ENCODE peak calls at places on chromosomes 5 and 9, in eight cellular contexts. D, W, E, Y, F, I, Z and P are unnamed samples.

GRCh38 chr5:139133237-139133636 is 64.9 kb downstream of the SIL1 start:
- DNase-seq in D (no peak), W (no peak), E (no peak), Y (no peak), F (no peak), I (no peak), Z (no peak), P (no peak)

GRCh38 chr9:97545507-97545906 is 44.0 kb downstream of the TMOD1 start:
- DNase-seq in D (no peak), W (no peak), E (no peak), Y (no peak), F (no peak), I (no peak), Z (no peak), P (no peak)

GRCh38 chr9:130901498-130902203 is 5.0 kb upstream of the QRFP start:
- DNase-seq in D (no peak), W (no peak), E (no peak), Y (no peak), F (no peak), I (no peak), Z (no peak), P (no peak)

GRCh38 chr9:88197016-88197415 is 58.7 kb upstream of the SPATA31C2 start:
- DNase-seq in D (peak), W (no peak), E (no peak), Y (peak), F (no peak), I (no peak), Z (no peak), P (no peak)

GRCh38 chr5:66143473-66144073 is 527 bp upstream of the SREK1 start:
- DNase-seq in D (no peak), W (no peak), E (no peak), Y (no peak), F (no peak), I (no peak), Z (no peak), P (no peak)

GRCh38 chr5:179118756-179119414 is 58.7 kb downstream of the ZNF354C start:
- DNase-seq in D (no peak), W (no peak), E (peak), Y (no peak), F (no peak), I (no peak), Z (no peak), P (no peak)

GRCh38 chr9:6415266-6415665 is 2.3 kb downstream of the UHRF2 start:
- DNase-seq in D (no peak), W (no peak), E (no peak), Y (no peak), F (no peak), I (no peak), Z (no peak), P (no peak)

GRCh38 chr9:121246821-121247511 is 21.0 kb upstream of the GSN start:
- DNase-seq in D (peak), W (no peak), E (no peak), Y (no peak), F (no peak), I (no peak), Z (no peak), P (no peak)

GRCh38 chr5:1118231-1118698 is 6.4 kb upstream of the SLC12A7 start:
- DNase-seq in D (peak), W (no peak), E (peak), Y (no peak), F (no peak), I (no peak), Z (no peak), P (no peak)

GRCh38 chr9:105421864-105422263 is 26.0 kb upstream of the FSD1L start:
- DNase-seq in D (no peak), W (no peak), E (no peak), Y (no peak), F (no peak), I (no peak), Z (no peak), P (no peak)

GRCh38 chr5:15774632-15775031 is 274.7 kb downstream of the FBXL7 start:
- DNase-seq in D (no peak), W (no peak), E (no peak), Y (no peak), F (no peak), I (no peak), Z (no peak), P (no peak)

GRCh38 chr5:179599100-179599499 is 24.4 kb downstream of the HNRNPH1 start:
- DNase-seq in D (no peak), W (no peak), E (no peak), Y (no peak), F (no peak), I (no peak), Z (no peak), P (no peak)

GRCh38 chr5:28110756-28111155 is 1072.4 kb upstream of the CDH9 start:
- DNase-seq in D (no peak), W (no peak), E (no peak), Y (no peak), F (no peak), I (no peak), Z (no peak), P (no peak)

GRCh38 chr9:132597073-132597775 is 14.8 kb downstream of the BARHL1 start:
- DNase-seq in D (no peak), W (no peak), E (no peak), Y (no peak), F (no peak), I (no peak), Z (no peak), P (peak)

GRCh38 chr9:125003332-125003731 is 62.4 kb upstream of the GOLGA1 start:
- DNase-seq in D (no peak), W (no peak), E (no peak), Y (no peak), F (no peak), I (no peak), Z (no peak), P (no peak)

GRCh38 chr9:105860526-105860925 is 166.2 kb downstream of the TMEM38B start:
- DNase-seq in D (no peak), W (no peak), E (no peak), Y (no peak), F (no peak), I (no peak), Z (no peak), P (no peak)

GRCh38 chr5:173789031-173789920 is 98.9 kb upstream of the CPEB4 start:
- DNase-seq in D (peak), W (peak), E (no peak), Y (no peak), F (peak), I (peak), Z (no peak), P (no peak)

GRCh38 chr9:131851414-131851813 is 111.5 kb upstream of the RAPGEF1 start:
- DNase-seq in D (no peak), W (no peak), E (no peak), Y (no peak), F (no peak), I (no peak), Z (no peak), P (no peak)

GRCh38 chr9:83023151-83023550 is 39.8 kb downstream of the RASEF start:
- DNase-seq in D (no peak), W (no peak), E (no peak), Y (no peak), F (no peak), I (no peak), Z (no peak), P (no peak)

GRCh38 chr5:123120197-123120596 is 31.2 kb downstream of the PRDM6 start:
- DNase-seq in D (no peak), W (no peak), E (no peak), Y (no peak), F (peak), I (no peak), Z (peak), P (no peak)

GRCh38 chr5:128123936-128124335 is 40.4 kb downstream of the SLC12A2 start:
- DNase-seq in D (no peak), W (no peak), E (no peak), Y (no peak), F (no peak), I (no peak), Z (no peak), P (no peak)

GRCh38 chr5:175887463-175887862 is 16.1 kb downstream of the CPLX2 start:
- DNase-seq in D (no peak), W (no peak), E (no peak), Y (no peak), F (no peak), I (no peak), Z (no peak), P (no peak)

GRCh38 chr5:88109806-88110205 is 158.8 kb downstream of the TMEM161B start:
- DNase-seq in D (peak), W (no peak), E (no peak), Y (no peak), F (no peak), I (no peak), Z (no peak), P (no peak)

GRCh38 chr9:76999261-76999660 is 20.2 kb upstream of the FOXB2 start:
- DNase-seq in D (no peak), W (no peak), E (no peak), Y (no peak), F (no peak), I (no peak), Z (no peak), P (no peak)

GRCh38 chr5:169832236-169832635 is 148.1 kb downstream of the INSYN2B start:
- DNase-seq in D (no peak), W (no peak), E (no peak), Y (no peak), F (no peak), I (no peak), Z (no peak), P (no peak)

GRCh38 chr5:141841376-141841775 is 36.8 kb downstream of the PCDH1 start:
- DNase-seq in D (no peak), W (no peak), E (no peak), Y (peak), F (no peak), I (peak), Z (no peak), P (peak)

GRCh38 chr5:95892784-95893354 is 68.8 kb downstream of the ELL2 start:
- DNase-seq in D (no peak), W (no peak), E (no peak), Y (peak), F (peak), I (peak), Z (peak), P (peak)

GRCh38 chr9:133056533-133056932 is 5.2 kb upstream of the CEL start:
- DNase-seq in D (no peak), W (no peak), E (no peak), Y (peak), F (no peak), I (no peak), Z (no peak), P (no peak)

GRCh38 chr5:172114875-172115422 is 73.1 kb downstream of the STK10 start:
- DNase-seq in D (no peak), W (no peak), E (no peak), Y (peak), F (no peak), I (peak), Z (no peak), P (peak)

GRCh38 chr9:113712053-113712452 is 164.1 kb upstream of the ZNF618 start:
- DNase-seq in D (peak), W (no peak), E (no peak), Y (peak), F (no peak), I (peak), Z (peak), P (no peak)

GRCh38 chr9:71719585-71719984 is 48.7 kb downstream of the CEMIP2 start:
- DNase-seq in D (peak), W (no peak), E (no peak), Y (no peak), F (no peak), I (no peak), Z (no peak), P (peak)

GRCh38 chr5:39494099-39494498 is 69.3 kb upstream of the DAB2 start:
- DNase-seq in D (peak), W (no peak), E (no peak), Y (no peak), F (no peak), I (no peak), Z (no peak), P (no peak)

GRCh38 chr5:136182618-136183017 is 10.3 kb downstream of the SMIM32 start:
- DNase-seq in D (peak), W (no peak), E (no peak), Y (no peak), F (no peak), I (no peak), Z (no peak), P (no peak)

GRCh38 chr5:945691-946541 is 53.2 kb downstream of the TRIP13 start:
- DNase-seq in D (no peak), W (no peak), E (no peak), Y (no peak), F (no peak), I (no peak), Z (no peak), P (no peak)

GRCh38 chr5:11854926-11855325 is 49.3 kb downstream of the CTNND2 start:
- DNase-seq in D (no peak), W (no peak), E (no peak), Y (no peak), F (no peak), I (no peak), Z (no peak), P (no peak)

DNA sequence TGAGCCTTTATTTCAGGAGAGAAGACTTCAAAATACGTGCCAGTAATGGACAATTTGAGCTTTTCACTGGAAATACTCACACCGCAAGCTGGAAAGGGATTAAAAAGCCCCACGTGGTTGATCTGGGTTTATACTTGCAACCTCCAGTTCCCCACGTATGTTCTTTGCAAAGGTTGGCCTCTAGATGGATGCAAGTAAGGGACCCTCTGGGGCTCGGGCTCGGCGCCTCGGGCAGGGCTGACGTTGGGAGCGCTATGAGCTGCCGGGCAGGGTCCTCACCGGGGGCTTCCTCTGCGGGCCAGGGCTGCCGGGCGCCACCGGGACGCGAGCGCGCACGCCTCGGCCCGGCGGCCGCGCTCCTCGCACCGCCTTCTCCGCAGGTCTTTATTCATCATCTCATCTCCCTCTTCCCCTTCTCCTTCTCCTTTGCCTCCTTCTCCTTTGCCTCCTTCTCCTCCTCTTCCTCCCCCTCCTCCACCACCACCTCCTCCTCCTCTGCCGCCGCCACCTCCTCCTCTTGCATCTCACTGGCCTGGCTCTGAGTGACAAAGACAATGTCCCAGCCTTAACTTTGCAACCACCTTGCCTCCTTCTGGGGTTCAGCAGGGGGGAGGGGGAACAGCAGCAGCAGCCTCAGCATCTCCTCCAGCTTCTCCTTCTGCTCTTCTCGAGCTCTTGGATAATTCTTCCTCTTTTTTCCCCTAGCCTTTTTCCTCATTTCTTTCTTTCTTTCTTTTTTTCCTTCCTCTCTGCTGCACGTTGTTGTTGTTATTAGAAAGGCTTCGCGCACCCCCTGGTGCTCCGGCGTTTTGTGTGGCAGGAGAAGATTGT is 636 bp upstream of the ZNF462 start:
- DNase-seq in D (peak), W (peak), E (peak), Y (peak), F (no peak), I (no peak), Z (peak), P (no peak)
- TF ChIP-seq POLR2A in D (no peak), W (no peak), E (no peak), Y (no peak), F (no peak), I (no peak), Z (no peak), P (no peak)

DNA sequence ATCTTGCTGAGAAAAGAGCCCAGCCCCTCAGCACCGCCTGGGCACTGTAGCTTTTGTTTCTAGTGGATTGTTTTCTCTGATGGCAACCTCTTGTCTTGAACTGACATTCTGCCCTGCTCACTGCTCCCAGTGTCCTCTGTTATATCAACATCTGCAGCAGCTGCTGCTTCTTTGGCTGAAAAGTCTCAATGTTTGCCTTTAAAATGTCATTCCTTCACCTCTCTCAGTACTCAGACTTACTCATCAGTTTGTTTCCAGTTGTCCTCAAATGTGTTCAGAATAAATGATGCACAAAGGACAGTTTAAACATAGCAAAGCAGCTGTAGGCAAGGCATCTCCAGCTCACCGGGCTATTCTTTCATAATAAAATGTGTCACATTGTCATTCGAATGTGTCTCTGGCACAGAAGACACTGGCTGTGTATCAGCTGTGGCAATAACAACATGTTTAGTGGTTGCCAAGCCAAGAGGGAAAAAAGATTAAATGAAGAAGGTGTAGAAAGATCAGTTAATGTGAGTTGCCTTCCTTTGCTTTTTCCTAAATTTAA is 590.9 kb upstream of the ZNF608 start:
- DNase-seq in D (peak), W (no peak), E (no peak), Y (no peak), F (no peak), I (no peak), Z (no peak), P (no peak)
- TF ChIP-seq POLR2A in D (no peak), W (no peak), E (no peak), Y (no peak), F (no peak), I (no peak), Z (no peak), P (no peak)

GRCh38 chr9:19995619-19996018 is 206.8 kb upstream of the SLC24A2 start:
- DNase-seq in D (no peak), W (no peak), E (no peak), Y (no peak), F (no peak), I (no peak), Z (no peak), P (no peak)

GRCh38 chr9:19999491-20000057 is 210.7 kb upstream of the SLC24A2 start:
- DNase-seq in D (peak), W (no peak), E (no peak), Y (no peak), F (peak), I (no peak), Z (no peak), P (no peak)

GRCh38 chr9:20001058-20001457 is 212.2 kb upstream of the SLC24A2 start:
- DNase-seq in D (no peak), W (no peak), E (no peak), Y (no peak), F (no peak), I (no peak), Z (no peak), P (no peak)

GRCh38 chr9:19998153-19998552 is 209.3 kb upstream of the SLC24A2 start:
- DNase-seq in D (peak), W (no peak), E (no peak), Y (no peak), F (peak), I (no peak), Z (peak), P (no peak)

DNA sequence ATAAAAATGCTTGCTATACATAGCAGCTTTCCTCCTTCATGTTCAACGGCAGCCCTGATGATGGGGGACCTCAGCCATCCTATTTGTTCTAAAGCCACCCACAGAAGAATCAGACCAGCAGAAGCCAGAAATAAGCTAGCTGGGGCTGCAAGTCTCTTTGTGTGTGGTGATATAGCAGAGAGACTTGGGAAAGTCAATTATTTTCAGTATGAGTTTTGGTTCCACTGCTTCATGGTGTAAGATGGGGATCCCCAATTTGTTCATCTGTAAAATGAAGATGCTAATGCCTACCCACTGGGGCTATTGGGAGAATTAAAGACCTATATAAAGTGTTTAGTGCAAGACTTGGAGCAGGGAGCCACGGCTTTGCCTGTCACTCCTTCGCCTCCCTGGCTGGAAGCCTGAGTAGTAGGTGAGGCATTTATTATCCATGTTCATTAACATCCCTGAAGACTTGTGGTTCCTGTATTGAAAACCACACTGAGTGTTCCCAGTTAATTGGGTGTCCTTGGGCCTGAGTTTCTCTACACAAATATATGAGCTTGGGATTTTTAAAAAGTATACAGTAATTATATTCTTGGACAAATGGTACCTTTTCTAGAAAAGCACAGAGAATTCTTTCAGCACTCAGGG is 210.1 kb upstream of the SLC24A2 start:
- DNase-seq in D (no peak), W (no peak), E (no peak), Y (no peak), F (no peak), I (no peak), Z (no peak), P (no peak)
- TF ChIP-seq POLR2A in D (no peak), W (no peak), E (no peak), Y (no peak), F (no peak), I (no peak), Z (no peak), P (no peak)

GRCh38 chr9:134785325-134786108 is 95.1 kb upstream of the FCN2 start:
- DNase-seq in D (no peak), W (no peak), E (no peak), Y (no peak), F (no peak), I (no peak), Z (no peak), P (no peak)

GRCh38 chr9:134784612-134785305 is 95.9 kb upstream of the FCN2 start:
- DNase-seq in D (no peak), W (no peak), E (no peak), Y (no peak), F (no peak), I (no peak), Z (no peak), P (no peak)

GRCh38 chr9:134781895-134782294 is 98.7 kb upstream of the FCN2 start:
- DNase-seq in D (no peak), W (no peak), E (no peak), Y (no peak), F (no peak), I (no peak), Z (no peak), P (no peak)

GRCh38 chr9:134783699-134784039 is 96.9 kb upstream of the FCN2 start:
- DNase-seq in D (no peak), W (peak), E (no peak), Y (no peak), F (no peak), I (no peak), Z (no peak), P (peak)

DNA sequence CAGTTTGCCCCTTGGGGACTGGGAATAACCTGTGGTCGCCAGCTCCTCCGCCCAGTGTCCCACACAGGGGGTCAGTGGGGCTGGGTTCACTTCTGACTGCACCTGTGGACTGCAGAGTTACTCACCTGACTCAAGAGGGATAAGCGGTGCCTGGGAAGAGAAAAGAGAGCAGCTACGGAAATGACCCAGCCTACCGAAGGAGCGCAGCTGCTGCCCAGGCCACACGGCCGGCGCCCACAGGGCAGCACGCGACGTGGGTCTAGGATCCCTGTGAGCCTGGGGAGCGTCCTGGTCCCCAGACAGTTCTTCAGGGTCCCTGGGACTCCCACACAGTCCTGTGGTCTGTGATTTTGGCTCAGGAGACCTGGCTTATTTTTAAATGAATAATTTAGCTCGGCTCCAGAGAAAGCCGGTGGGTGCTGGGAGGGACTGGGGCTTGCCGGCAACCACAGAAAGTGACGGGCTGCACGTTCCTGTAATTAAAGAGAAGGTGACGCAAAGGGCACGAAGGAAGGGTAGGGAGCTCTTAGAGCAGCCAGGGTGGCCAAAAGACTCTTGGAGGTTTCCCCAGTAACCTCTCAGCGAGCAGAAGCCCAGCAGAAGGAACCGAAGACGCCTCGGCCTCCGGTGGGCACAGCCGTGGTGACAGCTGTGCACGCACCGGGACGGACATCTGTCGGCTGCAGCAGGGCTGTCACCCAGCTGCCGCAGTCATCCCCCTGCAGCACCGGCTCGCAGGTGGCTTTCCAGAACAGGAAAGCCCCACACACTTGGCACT is 97.5 kb upstream of the FCN2 start:
- DNase-seq in D (no peak), W (no peak), E (no peak), Y (peak), F (no peak), I (no peak), Z (no peak), P (no peak)
- TF ChIP-seq POLR2A in D (no peak), W (no peak), E (no peak), Y (no peak), F (no peak), I (no peak), Z (no peak), P (no peak)